ENCODE peak calls at places on chromosomes 5 and 9, in ten cellular contexts. H, U, V, I, J, D, R, B, Y and K are unnamed samples.
A peak's percentile ranks its signal among the peaks of the same experiment; 100 is the strongest.

GRCh38 chr5:176774216-176775171 is 35.9 kb upstream of the UNC5A start:
- DNase-seq in H (no peak), I (peak; percentile 64), U (no peak), Y (no peak), J (no peak), R (no peak), V (no peak), D (no peak), B (no peak), K (no peak)

GRCh38 chr9:129166962-129167557 is 11.0 kb downstream of the IER5L start:
- DNase-seq in H (no peak), B (peak; percentile 61), I (peak; percentile 86), R (peak; percentile 79), Y (no peak), V (no peak), J (peak; percentile 88), U (peak; percentile 42), D (peak; percentile 64), K (no peak)

GRCh38 chr5:171137768-171138540 is 171.1 kb upstream of the TLX3 start:
- DNase-seq in I (no peak), H (peak; percentile 41), V (no peak), R (no peak), J (no peak), B (peak; percentile 26), U (no peak), D (no peak), Y (no peak), K (no peak)

GRCh38 chr9:119318371-119318770 is 50.9 kb downstream of the BRINP1 start:
- DNase-seq in J (no peak), B (no peak), Y (no peak), D (peak; percentile 64), V (no peak), I (peak; percentile 33), R (no peak), U (no peak), H (no peak), K (no peak)

GRCh38 chr5:69485471-69485870 is 7.1 kb upstream of the OCLN start:
- DNase-seq in H (no peak), I (no peak), J (no peak), B (no peak), Y (no peak), R (no peak), U (no peak), D (no peak), V (no peak), K (no peak)

GRCh38 chr9:96489482-96489979 is 39.6 kb downstream of the HABP4 start:
- DNase-seq in I (no peak), D (no peak), R (no peak), U (no peak), J (no peak), H (no peak), Y (no peak), B (no peak), V (no peak), K (no peak)

GRCh38 chr9:76896035-76896434 is 9.9 kb downstream of the PRUNE2 start:
- DNase-seq in I (no peak), D (no peak), B (peak; percentile 15), J (no peak), U (no peak), R (no peak), V (no peak), Y (no peak), H (no peak), K (no peak)

GRCh38 chr5:41368158-41368557 is 142.2 kb downstream of the PLCXD3 start:
- DNase-seq in I (no peak), D (no peak), U (no peak), B (no peak), Y (no peak), V (no peak), R (no peak), J (no peak), H (no peak), K (no peak)

GRCh38 chr5:150523472-150524350 is 15.8 kb downstream of the NDST1 start:
- DNase-seq in Y (no peak), B (peak; percentile 56), U (no peak), D (peak; percentile 92), H (no peak), J (no peak), V (no peak), R (no peak), I (peak; percentile 85), K (no peak)

GRCh38 chr5:83340511-83340918 is 131.0 kb upstream of the VCAN start:
- DNase-seq in B (no peak), H (peak; percentile 10), D (no peak), R (no peak), U (no peak), V (no peak), Y (no peak), I (no peak), J (no peak), K (no peak)

GRCh38 chr5:84163671-84164070 is 221.0 kb downstream of the EDIL3 start:
- DNase-seq in V (no peak), B (no peak), H (no peak), R (no peak), U (no peak), D (no peak), Y (no peak), I (no peak), J (no peak), K (no peak)

GRCh38 chr5:71783891-71784290 is 64.8 kb downstream of the CARTPT start:
- DNase-seq in Y (no peak), V (no peak), J (no peak), B (no peak), H (no peak), I (peak; percentile 45), R (no peak), D (no peak), U (no peak), K (no peak)

GRCh38 chr9:35689601-35690446 is at the start of gene TPM2:
- DNase-seq in I (peak; percentile 94), V (peak; percentile 46), Y (no peak), R (peak; percentile 79), U (peak; percentile 18), H (peak; percentile 73), J (peak; percentile 56), B (no peak), D (no peak), K (no peak)